ENCODE peak calls at places on chromosomes 6 and 20, in four cellular contexts. R is nephron progenitor cell, N is endothelial cell, V is fibroblast of lung. H is an unnamed sample.

GRCh38 chr20:51533291-51534172 is 9.0 kb downstream of the NFATC2 start:
- DNase-seq in R (no peak), N (no peak), V (peak), H (no peak)

GRCh38 chr6:7991992-7992815 is 72.0 kb downstream of the BLOC1S5 start:
- DNase-seq in R (no peak), N (no peak), V (peak), H (no peak)

GRCh38 chr20:45306431-45306982 is at the start of gene RBPJL:
- DNase-seq in R (peak), N (peak), V (no peak), H (no peak)

GRCh38 chr20:40265872-40266533 is 423.0 kb downstream of the MAFB start:
- DNase-seq in R (no peak), N (peak), V (no peak), H (no peak)

GRCh38 chr6:15874821-15875220 is 212.0 kb upstream of the DTNBP1 start:
- DNase-seq in R (no peak), N (no peak), V (peak), H (no peak)

GRCh38 chr20:1085515-1086272 is 32.7 kb upstream of the PSMF1 start:
- DNase-seq in R (no peak), N (no peak), V (no peak), H (no peak)

GRCh38 chr6:166556871-166557322 is 29.6 kb downstream of the RAMACL start:
- DNase-seq in R (no peak), N (no peak), V (peak), H (no peak)

GRCh38 chr6:18423426-18423825 is 36.3 kb downstream of the RNF144B start:
- DNase-seq in R (no peak), N (no peak), V (no peak), H (no peak)

GRCh38 chr6:15462717-15463525 is 199.9 kb downstream of the DTNBP1 start:
- DNase-seq in R (no peak), N (no peak), V (peak), H (no peak)

GRCh38 chr6:45930419-45931059 is 85.1 kb downstream of the CLIC5 start:
- DNase-seq in R (peak), N (peak), V (peak), H (peak)

GRCh38 chr6:35419431-35419830 is 32.7 kb upstream of the FANCE start:
- DNase-seq in R (no peak), N (no peak), V (peak), H (no peak)

GRCh38 chr6:26017567-26017966 is 55.0 kb downstream of the TRIM38 start:
- DNase-seq in R (peak), N (peak), V (peak), H (no peak)

GRCh38 chr6:121504227-121504626 is 68.8 kb downstream of the GJA1 start:
- DNase-seq in R (no peak), N (no peak), V (peak), H (no peak)

GRCh38 chr20:57657537-57658446 is 37.6 kb upstream of the ZBP1 start:
- DNase-seq in R (no peak), N (peak), V (no peak), H (peak)

GRCh38 chr20:3405696-3406358 is 1.6 kb downstream of the DNAAF9 start:
- DNase-seq in R (no peak), N (no peak), V (no peak), H (no peak)

GRCh38 chr6:113719056-113719455 is 138.1 kb upstream of the MARCKS start:
- DNase-seq in R (no peak), N (no peak), V (no peak), H (peak)

GRCh38 chr6:135270676-135271536 is 89.8 kb downstream of the MYB start:
- DNase-seq in R (no peak), N (no peak), V (no peak), H (no peak)

GRCh38 chr6:14129572-14129971 is 12.0 kb downstream of the CD83 start:
- DNase-seq in R (peak), N (peak), V (peak), H (peak)

GRCh38 chr6:89412071-89413005 is at the start of gene RRAGD:
- DNase-seq in R (peak), N (peak), V (no peak), H (peak)

GRCh38 chr6:14589192-14589591 is 471.6 kb downstream of the CD83 start:
- DNase-seq in R (no peak), N (no peak), V (no peak), H (no peak)

GRCh38 chr20:33676121-33676520 is 1.9 kb upstream of the NECAB3 start:
- DNase-seq in R (no peak), N (no peak), V (no peak), H (no peak)

GRCh38 chr20:2748551-2749342 is 51.7 kb downstream of the CPXM1 start:
- DNase-seq in R (no peak), N (no peak), V (no peak), H (no peak)

GRCh38 chr6:65064844-65065243 is 642.2 kb downstream of the EYS start:
- DNase-seq in R (no peak), N (no peak), V (no peak), H (no peak)

GRCh38 chr20:35506872-35507638 is 22.4 kb downstream of the C20orf173 start:
- DNase-seq in R (no peak), N (no peak), V (peak), H (no peak)

GRCh38 chr20:56380375-56380774 is 11.6 kb downstream of the AURKA start:
- DNase-seq in R (no peak), N (no peak), V (peak), H (no peak)

GRCh38 chr20:23909390-23909789 is 29.8 kb upstream of the CST5 start:
- DNase-seq in R (no peak), N (no peak), V (no peak), H (no peak)

GRCh38 chr6:169977434-169978265 is 226.2 kb downstream of the ERMARD start:
- DNase-seq in R (no peak), N (no peak), V (no peak), H (no peak)

GRCh38 chr6:167580512-167580911 is 246.2 kb upstream of the AFDN start:
- DNase-seq in R (no peak), N (no peak), V (no peak), H (no peak)

GRCh38 chr6:111564482-111564945 is 41.2 kb downstream of the TRAF3IP2 start:
- DNase-seq in R (no peak), N (no peak), V (peak), H (no peak)

GRCh38 chr6:8079116-8079515 is 14.9 kb upstream of the BLOC1S5 start:
- DNase-seq in R (no peak), N (no peak), V (no peak), H (no peak)

GRCh38 chr6:6915219-6915618 is 192.5 kb upstream of the RREB1 start:
- DNase-seq in R (no peak), N (no peak), V (no peak), H (no peak)

GRCh38 chr6:46052479-46052878 is 36.8 kb upstream of the CLIC5 start:
- DNase-seq in R (peak), N (no peak), V (no peak), H (no peak)

GRCh38 chr6:14365393-14365792 is 247.8 kb downstream of the CD83 start:
- DNase-seq in R (no peak), N (no peak), V (peak), H (no peak)

GRCh38 chr6:63516186-63516944 is 55.9 kb upstream of the LOC128125822 start:
- DNase-seq in R (no peak), N (no peak), V (peak), H (no peak)

GRCh38 chr6:151548201-151548600 is 54.4 kb downstream of the CCDC170 start:
- DNase-seq in R (no peak), N (no peak), V (no peak), H (no peak)
- TF ChIP-seq CTCF in R (no peak), N (no peak), V (no peak), H (no peak)

GRCh38 chr6:95095855-95096254 is 481.5 kb upstream of the MANEA start:
- DNase-seq in R (no peak), N (no peak), V (no peak), H (no peak)

GRCh38 chr6:95095271-95095670 is 482.1 kb upstream of the MANEA start:
- DNase-seq in R (no peak), N (no peak), V (peak), H (no peak)

GRCh38 chr6:95093154-95093553 is 484.2 kb upstream of the MANEA start:
- DNase-seq in R (no peak), N (no peak), V (peak), H (no peak)

GRCh38 chr6:95094751-95095150 is 482.6 kb upstream of the MANEA start:
- DNase-seq in R (no peak), N (no peak), V (peak), H (no peak)

GRCh38 chr6:95091823-95092436 is 485.4 kb upstream of the MANEA start:
- DNase-seq in R (no peak), N (no peak), V (peak), H (no peak)
- TF ChIP-seq CTCF in R (peak), N (peak), V (peak), H (peak)

DNA sequence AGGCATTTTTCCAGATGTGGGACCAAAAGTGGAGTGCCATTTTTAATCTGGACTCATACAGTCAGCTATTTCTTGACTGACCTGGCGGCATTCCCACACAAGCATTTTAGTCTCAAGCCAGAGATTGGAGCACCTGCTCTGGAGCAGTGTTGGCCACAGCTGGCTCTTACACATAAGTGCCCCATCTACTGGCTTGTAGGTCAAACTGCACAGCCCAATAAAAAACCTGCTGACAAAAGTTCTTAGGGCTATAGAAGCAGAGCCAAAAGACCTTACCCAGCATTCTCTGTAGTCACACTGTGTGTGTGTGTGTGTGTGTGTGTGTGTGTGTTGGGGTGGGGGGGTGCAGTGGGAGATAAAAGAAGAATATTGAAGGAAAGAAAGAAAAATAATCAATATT is 38.6 kb upstream of the SENP6 start:
- DNase-seq in R (peak), N (no peak), V (peak), H (no peak)
- TF ChIP-seq CTCF in R (peak), N (peak), V (peak), H (no peak)

GRCh38 chr20:13221673-13222318 is 722 bp downstream of the ISM1 start:
- DNase-seq in R (peak), N (peak), V (peak), H (no peak)
- TF ChIP-seq CTCF in R (no peak), N (no peak), V (no peak), H (no peak)

DNA sequence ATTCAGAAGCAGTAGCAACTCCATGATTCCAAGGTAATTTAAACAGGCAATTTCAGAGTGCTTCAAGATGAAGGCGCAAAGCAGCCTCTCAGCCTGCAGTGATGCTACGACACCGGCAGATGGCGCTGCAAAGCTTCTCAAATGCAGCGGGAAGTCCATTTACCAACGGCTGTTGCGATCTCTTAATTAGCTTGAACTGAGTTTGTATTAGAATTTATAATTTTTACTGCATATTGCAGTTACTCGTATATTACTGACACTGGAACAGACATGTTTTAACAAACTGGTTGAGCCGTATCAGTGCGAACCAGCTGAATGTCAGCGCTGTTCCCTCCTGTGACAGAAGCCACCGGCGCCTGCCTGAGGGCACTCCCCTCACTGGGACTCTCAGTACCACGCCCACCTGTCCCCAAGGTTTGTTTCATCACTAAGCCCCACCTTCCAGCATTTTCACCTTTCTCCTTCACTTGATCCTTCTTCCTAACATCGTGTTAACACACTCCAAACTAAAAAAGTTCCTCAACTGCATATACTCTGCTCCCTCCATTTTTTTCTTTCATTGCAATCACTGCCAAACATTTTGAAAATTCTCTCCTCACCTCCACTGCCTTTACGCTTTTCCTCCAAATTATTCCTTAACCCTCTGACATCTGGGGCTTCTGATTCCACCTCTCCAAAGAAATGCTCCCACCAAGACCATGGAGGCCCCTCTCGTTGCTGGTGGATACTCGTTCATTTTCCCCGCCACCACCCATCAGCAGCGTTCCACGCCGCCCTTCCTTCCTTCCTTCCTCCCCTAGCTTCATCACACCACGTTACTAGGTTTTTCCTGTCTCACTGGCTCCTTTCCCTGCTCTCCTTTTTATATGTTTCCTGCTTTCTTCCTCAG is 14.5 kb downstream of the GNL1 start:
- DNase-seq in R (peak), N (peak), V (peak), H (peak)
- TF ChIP-seq CTCF in R (peak), N (peak), V (peak), H (peak)

GRCh38 chr6:5003604-5004372 is at the start of gene RPP40:
- DNase-seq in R (peak), N (peak), V (peak), H (peak)

GRCh38 chr6:4994741-4995140 is 9.1 kb downstream of the RPP40 start:
- DNase-seq in R (no peak), N (no peak), V (no peak), H (no peak)

GRCh38 chr6:4999586-4999985 is 4.3 kb downstream of the RPP40 start:
- DNase-seq in R (no peak), N (no peak), V (no peak), H (no peak)

DNA sequence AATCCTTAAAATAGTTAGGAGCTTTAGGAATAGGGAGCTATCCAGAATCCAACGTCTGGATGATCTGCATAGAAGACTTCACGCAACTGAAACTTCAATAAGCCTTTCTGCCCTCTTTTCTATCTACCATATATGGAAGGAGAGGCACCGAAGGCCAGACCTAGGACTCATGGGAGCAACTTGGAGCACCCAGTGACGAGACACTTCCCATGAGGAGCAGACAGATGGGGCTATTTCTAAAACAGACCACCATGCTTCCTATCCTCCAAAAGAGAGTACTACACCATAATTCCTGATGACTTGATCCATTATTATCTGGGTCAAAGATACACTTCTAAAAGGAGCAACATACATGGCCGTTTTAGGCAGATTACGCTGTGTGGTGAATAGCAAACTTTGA is 6.0 kb downstream of the RPP40 start:
- DNase-seq in R (no peak), N (no peak), V (no peak), H (no peak)
- TF ChIP-seq CTCF in R (no peak), N (no peak), V (no peak), H (no peak)

GRCh38 chr6:43575105-43575771 is 600 bp downstream of the XPO5 start:
- DNase-seq in R (peak), N (peak), V (peak), H (no peak)
- TF ChIP-seq CTCF in R (no peak), N (no peak), V (no peak), H (no peak)

GRCh38 chr6:54267798-54268197 is 40.4 kb upstream of the TINAG start:
- DNase-seq in R (peak), N (peak), V (peak), H (no peak)
- TF ChIP-seq CTCF in R (peak), N (peak), V (peak), H (peak)

H was measured in D721Med.